ENCODE peak calls at places on chromosomes 1 and 21, in four cellular contexts. J is HCT116, T is SK-N-SH, R is GM12878. M is an unnamed sample.

GRCh38 chr1:228336308-228337030 is 70.2 kb downstream of the TRIM11 start:
- DNase-seq in J (no peak), R (no peak), T (no peak), M (no peak)

GRCh38 chr1:203037509-203038190 is 11.4 kb downstream of the PPFIA4 start:
- DNase-seq in R (no peak), J (no peak), T (no peak), M (no peak)

GRCh38 chr1:248243204-248243603 is 12.0 kb downstream of the OR2M4 start:
- DNase-seq in R (peak), T (peak), J (no peak), M (peak)

GRCh38 chr1:154742586-154742985 is 127.5 kb downstream of the KCNN3 start:
- DNase-seq in R (no peak), J (no peak), T (no peak), M (no peak)

GRCh38 chr1:197761654-197762053 is 13.6 kb downstream of the DENND1B start:
- DNase-seq in J (no peak), R (no peak), T (no peak), M (no peak)

GRCh38 chr1:152440635-152441471 is 26.8 kb upstream of the CRNN start:
- DNase-seq in R (peak), J (peak), T (peak), M (peak)

GRCh38 chr1:53733975-53734649 is 4.9 kb downstream of the GLIS1 start:
- DNase-seq in J (no peak), R (no peak), T (no peak), M (no peak)

GRCh38 chr1:1264868-1265272 is 8.8 kb downstream of the UBE2J2 start:
- DNase-seq in J (no peak), T (peak), R (no peak), M (peak)

GRCh38 chr1:48249868-48250267 is 27.4 kb downstream of the SLC5A9 start:
- DNase-seq in J (no peak), T (no peak), R (no peak), M (no peak)

GRCh38 chr1:156177918-156178654 is 15.8 kb upstream of the SLC25A44 start:
- DNase-seq in T (no peak), J (no peak), R (no peak), M (peak)

GRCh38 chr1:147496571-147496970 is 44.7 kb upstream of the BCL9 start:
- DNase-seq in J (peak), T (peak), R (no peak), M (peak)

GRCh38 chr1:147497826-147498225 is 43.5 kb upstream of the BCL9 start:
- DNase-seq in J (no peak), R (no peak), T (no peak), M (no peak)

GRCh38 chr1:147493349-147493748 is 48.0 kb upstream of the BCL9 start:
- DNase-seq in J (no peak), R (no peak), T (no peak), M (no peak)

GRCh38 chr1:147494998-147495580 is 46.2 kb upstream of the BCL9 start:
- DNase-seq in J (peak), R (peak), T (peak), M (peak)

DNA sequence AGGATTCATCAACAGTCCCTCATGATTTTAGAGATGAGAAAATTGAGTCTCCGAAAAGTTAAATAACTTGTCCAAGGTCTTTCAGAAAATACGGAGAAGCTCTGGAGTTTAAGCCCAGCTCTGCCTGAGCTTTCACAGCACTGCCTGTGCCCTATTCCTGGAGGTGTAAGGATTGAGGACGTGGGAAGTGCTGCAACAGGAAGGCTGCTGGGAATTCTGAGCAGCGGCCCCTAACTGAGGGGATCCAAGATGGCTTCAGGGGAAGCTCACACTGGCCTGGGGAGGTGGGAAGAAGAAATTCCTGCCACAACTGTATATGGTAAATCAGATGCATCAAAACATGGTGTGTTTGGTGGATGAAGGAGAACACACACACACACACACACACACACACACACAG is 45.3 kb upstream of the BCL9 start:
- DNase-seq in T (no peak), J (no peak), R (no peak), M (no peak)
- TF ChIP-seq ZBTB33 in T (no peak), J (no peak), R (no peak), M (no peak)

DNA sequence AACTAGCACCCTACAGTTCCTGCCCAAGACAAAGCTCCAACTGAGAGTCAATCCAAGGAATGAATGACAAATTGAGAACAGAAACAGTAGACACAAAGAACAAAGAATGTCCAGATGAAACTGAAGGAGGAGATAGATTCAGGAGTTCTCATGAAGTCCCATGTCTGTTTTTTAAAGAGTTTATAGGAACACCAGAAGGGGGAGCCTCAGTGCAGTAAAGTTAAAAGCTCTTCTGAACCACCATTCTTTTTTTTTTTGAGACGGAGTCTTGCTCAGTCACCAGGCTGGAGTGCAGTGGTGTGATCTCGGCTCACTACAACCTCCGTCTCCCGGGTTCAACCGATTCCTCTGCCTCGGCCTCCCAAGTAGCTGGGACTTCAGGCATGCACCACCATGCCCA is 323.6 kb downstream of the MRPL39 start:
- DNase-seq in J (no peak), T (no peak), R (no peak), M (no peak)
- TF ChIP-seq ZBTB33 in J (no peak), T (no peak), R (no peak), M (no peak)

GRCh38 chr1:91828007-91828321 is 58.0 kb downstream of the TGFBR3 start:
- DNase-seq in T (no peak), J (no peak), R (no peak), M (no peak)
- TF ChIP-seq ZBTB33 in T (no peak), J (no peak), R (no peak), M (no peak)

DNA sequence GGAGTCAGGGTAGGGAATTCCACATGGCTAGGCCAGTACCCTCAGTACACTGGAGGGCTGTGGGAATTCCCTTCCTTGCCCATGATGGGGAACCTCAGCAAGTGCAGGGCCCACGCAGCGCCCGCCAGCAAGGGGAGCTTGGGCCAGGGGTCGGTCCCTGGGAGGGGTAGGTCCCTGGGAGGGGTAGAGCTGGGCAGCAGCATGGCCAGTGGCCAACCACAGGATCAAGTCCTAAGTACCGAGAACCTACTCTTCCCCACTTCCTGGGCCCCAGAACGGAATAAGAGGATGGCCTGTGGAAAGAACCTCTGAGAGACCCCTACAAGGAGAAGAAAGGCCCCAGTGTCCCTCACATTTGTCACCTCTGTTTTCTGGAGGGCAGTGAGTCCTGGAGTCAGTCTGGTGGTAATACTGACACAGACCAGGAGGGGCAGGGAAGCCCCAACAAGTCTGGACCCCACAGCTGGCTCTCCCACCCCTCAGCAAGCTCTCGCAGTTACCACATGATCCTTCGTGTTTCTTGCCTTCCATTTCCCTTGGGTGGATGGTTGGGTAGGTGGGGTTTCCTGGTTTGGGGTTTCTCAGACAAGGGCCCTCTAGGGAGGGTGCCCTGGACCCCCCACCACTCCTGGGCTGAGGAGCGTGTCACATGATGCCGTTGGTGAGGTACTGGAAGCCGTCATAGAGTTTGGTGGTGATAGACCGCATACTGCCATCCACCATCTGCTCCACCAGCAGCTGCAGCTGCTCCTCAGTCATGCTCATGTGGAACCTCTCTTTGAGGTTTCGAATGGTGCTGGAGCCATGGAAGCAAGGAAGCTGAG is 10.3 kb downstream of the ZNF687 start:
- DNase-seq in J (no peak), R (no peak), T (peak), M (peak)
- TF ChIP-seq ZBTB33 in J (no peak), R (no peak), T (no peak), M (no peak)

GRCh38 chr1:148389027-148389339 is 94.1 kb downstream of the PPIAL4G start:
- DNase-seq in T (no peak), J (no peak), R (no peak), M (no peak)
- TF ChIP-seq ZBTB33 in T (no peak), J (no peak), R (no peak), M (no peak)

DNA sequence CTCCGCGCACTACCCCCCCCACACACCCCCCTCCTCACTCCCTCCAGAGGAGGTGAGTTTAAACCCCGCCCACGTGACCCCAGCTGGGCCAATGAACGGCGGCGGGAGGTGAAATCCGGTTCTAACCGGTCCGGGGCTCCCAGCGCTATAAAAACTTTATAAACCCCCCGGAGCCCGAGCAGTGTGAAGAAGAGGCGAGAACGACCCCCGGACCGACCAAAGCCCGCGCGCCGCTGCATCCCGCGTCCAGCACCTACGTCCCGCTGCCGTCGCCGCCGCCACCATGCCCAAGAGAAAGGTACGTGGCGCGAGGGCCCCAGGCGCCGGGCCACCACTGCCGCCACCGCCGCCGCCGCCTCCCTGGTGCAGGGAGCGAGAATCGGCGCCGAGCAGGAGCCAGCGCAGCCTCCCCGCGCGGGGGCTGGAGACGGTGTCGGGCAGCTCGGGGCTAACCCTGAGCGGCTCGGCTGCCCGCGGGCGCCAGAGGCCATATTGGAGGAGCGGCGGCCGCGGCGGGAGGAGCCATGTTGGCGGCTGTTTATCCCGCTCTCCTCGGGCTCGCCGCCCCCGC is at the start of gene HMGN2:
- DNase-seq in R (peak), J (peak), T (peak), M (peak)
- TF ChIP-seq ZBTB33 in R (no peak), J (no peak), T (no peak), M (peak)

DNA sequence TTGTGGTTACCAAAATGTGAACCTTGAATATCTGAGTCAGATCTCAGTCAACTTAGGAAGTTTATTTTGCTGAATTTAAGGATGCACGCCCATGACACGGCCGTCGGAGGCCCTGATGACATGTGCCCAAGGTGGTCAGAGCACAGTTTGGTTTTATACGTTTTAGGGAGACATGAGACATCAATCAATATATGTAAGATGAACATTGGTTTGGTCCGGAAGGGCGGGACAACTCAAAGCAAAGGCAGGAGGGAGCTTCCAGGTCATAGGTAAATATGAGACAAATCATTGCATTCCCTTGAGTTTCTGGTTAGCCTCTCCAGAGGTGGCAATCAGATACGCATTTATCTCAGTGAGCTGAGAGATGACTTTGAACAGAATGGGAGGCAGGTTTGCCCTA is 1.0 kb upstream of the PRMT2 start:
- DNase-seq in R (no peak), T (no peak), J (no peak), M (no peak)
- TF ChIP-seq ZBTB33 in R (no peak), T (no peak), J (no peak), M (no peak)

DNA sequence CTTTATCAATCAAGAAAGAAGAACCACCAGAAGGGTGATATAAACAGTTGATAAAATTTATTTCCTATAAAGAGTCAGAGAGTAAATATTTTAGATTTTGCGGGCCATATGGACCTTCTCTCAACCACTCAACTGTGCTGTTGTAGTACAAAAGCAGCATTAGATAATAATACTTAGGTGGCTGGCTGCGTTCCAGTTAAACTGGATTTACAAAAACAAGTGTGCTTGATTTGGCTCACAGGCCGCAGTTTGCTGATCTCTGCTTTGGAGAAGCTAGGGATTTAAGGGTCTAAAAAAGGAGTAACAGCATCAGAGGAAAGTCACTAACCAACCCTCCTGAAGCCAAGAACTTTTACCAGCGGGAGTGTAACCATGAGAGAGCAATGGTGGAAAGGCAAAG is 1406.0 kb downstream of the KCNT2 start:
- DNase-seq in T (no peak), R (no peak), J (no peak), M (no peak)
- TF ChIP-seq ZBTB33 in T (no peak), R (no peak), J (no peak), M (no peak)